ENCODE peak calls at places on chromosomes 6 and 20, in four cellular contexts. K is PC-9, D is right lobe of liver, M is upper lobe of left lung. A is an unnamed sample.

GRCh38 chr6:12479885-12480284 is 189.7 kb downstream of the EDN1 start:
- DNase-seq in K (no peak), D (no peak), M (no peak), A (no peak)

GRCh38 chr6:103854059-103854458 is 1005.7 kb downstream of the HACE1 start:
- DNase-seq in K (no peak), D (no peak), M (no peak), A (no peak)

GRCh38 chr20:58890454-58891075 is 38.0 kb downstream of the GNAS start:
- DNase-seq in K (no peak), D (peak), M (peak), A (peak)

GRCh38 chr6:79461205-79461604 is 76.0 kb downstream of the LCA5 start:
- DNase-seq in K (no peak), D (no peak), M (no peak), A (no peak)

GRCh38 chr6:170279977-170280688 is 10.7 kb downstream of the DLL1 start:
- DNase-seq in K (peak), D (no peak), M (peak), A (no peak)

GRCh38 chr6:3023663-3024483 is 24.2 kb downstream of the NQO2 start:
- DNase-seq in K (peak), D (peak), M (peak), A (peak)

GRCh38 chr20:52118696-52119095 is 72.9 kb downstream of the ZFP64 start:
- DNase-seq in K (no peak), D (no peak), M (no peak), A (no peak)

GRCh38 chr6:79646006-79646405 is 14.9 kb downstream of the SH3BGRL2 start:
- DNase-seq in K (no peak), D (no peak), M (no peak), A (no peak)

GRCh38 chr20:25356294-25356933 is 34.2 kb downstream of the ABHD12 start:
- DNase-seq in K (no peak), D (no peak), M (no peak), A (no peak)

GRCh38 chr6:151291145-151292055 is 51.6 kb downstream of the AKAP12 start:
- DNase-seq in K (no peak), D (no peak), M (no peak), A (no peak)

GRCh38 chr20:38177201-38177600 is 12.1 kb upstream of the TGM2 start:
- DNase-seq in K (no peak), D (no peak), M (no peak), A (no peak)

GRCh38 chr6:122995930-122996796 is at the start of gene CLVS2:
- DNase-seq in K (no peak), D (no peak), M (no peak), A (peak)

GRCh38 chr20:699811-700338 is 24.3 kb upstream of the SCRT2 start:
- DNase-seq in K (peak), D (peak), M (no peak), A (no peak)

GRCh38 chr20:8394308-8394945 is 262.4 kb downstream of the PLCB1 start:
- DNase-seq in K (no peak), D (no peak), M (no peak), A (no peak)

GRCh38 chr6:160455484-160456213 is 107.5 kb downstream of the SLC22A3 start:
- DNase-seq in K (no peak), D (peak), M (peak), A (peak)

GRCh38 chr6:16706029-16706428 is 55.2 kb downstream of the ATXN1 start:
- DNase-seq in K (no peak), D (no peak), M (no peak), A (no peak)

GRCh38 chr6:85679445-85680123 is 36.9 kb upstream of the SYNCRIP start:
- DNase-seq in K (no peak), D (no peak), M (no peak), A (no peak)

GRCh38 chr6:83119742-83120300 is 52.4 kb downstream of the DOP1A start:
- DNase-seq in K (no peak), D (no peak), M (no peak), A (peak)

GRCh38 chr20:11401988-11402387 is 515.7 kb upstream of the BTBD3 start:
- DNase-seq in K (no peak), D (no peak), M (no peak), A (no peak)

GRCh38 chr6:156778615-156779205 is 1.5 kb downstream of the ARID1B start:
- DNase-seq in K (no peak), D (peak), M (peak), A (no peak)

GRCh38 chr6:132020138-132020551 is 69.0 kb upstream of the CCN2 start:
- DNase-seq in K (peak), D (no peak), M (peak), A (no peak)

GRCh38 chr20:38893485-38894090 is 32.6 kb upstream of the FAM83D start:
- DNase-seq in K (no peak), D (peak), M (peak), A (peak)

GRCh38 chr6:71312089-71312488 is 23.5 kb downstream of the OGFRL1 start:
- DNase-seq in K (no peak), D (no peak), M (no peak), A (no peak)

GRCh38 chr6:13811627-13812358 is 2.6 kb downstream of the MCUR1 start:
- DNase-seq in K (no peak), D (peak), M (peak), A (no peak)

GRCh38 chr20:17735206-17735804 is 35.5 kb downstream of the BANF2 start:
- DNase-seq in K (no peak), D (no peak), M (no peak), A (peak)

GRCh38 chr6:118896339-118897136 is 2.6 kb downstream of the ASF1A start:
- DNase-seq in K (peak), D (no peak), M (no peak), A (peak)

GRCh38 chr6:63449714-63450113 is 122.6 kb upstream of the LOC128125822 start:
- DNase-seq in K (no peak), D (no peak), M (no peak), A (no peak)

GRCh38 chr6:18307006-18307405 is 42.7 kb upstream of the DEK start:
- DNase-seq in K (peak), D (no peak), M (no peak), A (peak)

GRCh38 chr20:3276400-3277015 is 37.5 kb upstream of the SLC4A11 start:
- DNase-seq in K (no peak), D (no peak), M (no peak), A (peak)

GRCh38 chr20:5191829-5192569 is 65.2 kb downstream of the CDS2 start:
- DNase-seq in K (peak), D (no peak), M (peak), A (peak)
- H3K27ac ChIP-seq in K (no peak), D (no peak), M (peak), A (peak)

GRCh38 chr20:36207602-36208001 is 28.7 kb upstream of the AAR2 start:
- DNase-seq in K (no peak), D (no peak), M (no peak), A (no peak)

GRCh38 chr20:36208257-36208656 is 28.0 kb upstream of the AAR2 start:
- DNase-seq in K (no peak), D (no peak), M (no peak), A (no peak)

GRCh38 chr20:36209921-36210320 is 26.4 kb upstream of the AAR2 start:
- DNase-seq in K (no peak), D (no peak), M (no peak), A (no peak)

GRCh38 chr20:36213362-36213761 is 22.9 kb upstream of the AAR2 start:
- DNase-seq in K (no peak), D (no peak), M (no peak), A (no peak)

DNA sequence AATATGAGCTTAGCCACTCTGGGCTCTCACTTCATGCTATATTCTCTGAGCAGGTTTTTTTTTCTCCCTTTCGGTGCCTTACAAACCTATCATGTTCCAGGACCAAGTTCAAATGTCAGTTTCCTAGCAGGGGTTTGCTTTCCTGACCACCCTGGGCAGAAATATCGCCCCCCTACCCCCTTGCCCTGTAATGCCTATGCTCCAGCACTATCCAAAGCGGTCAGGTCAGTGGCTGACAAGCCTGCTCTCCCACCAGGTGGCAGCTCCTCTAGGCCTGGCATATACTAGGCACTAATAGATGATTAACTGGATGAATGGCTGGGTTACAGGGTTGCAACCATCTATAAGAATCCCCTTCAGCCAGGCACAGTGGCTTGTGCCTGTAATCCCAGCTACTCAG is 25.7 kb upstream of the AAR2 start:
- DNase-seq in K (no peak), D (no peak), M (no peak), A (no peak)
- TF ChIP-seq CTCF in K (no peak), D (no peak), M (no peak), A (no peak)

GRCh38 chr20:32326507-32326851 is 31.7 kb upstream of the ASXL1 start:
- DNase-seq in K (no peak), D (no peak), M (no peak), A (no peak)
- H3K27ac ChIP-seq in K (peak), D (peak), M (peak), A (no peak)

GRCh38 chr20:1801551-1801950 is 93.7 kb upstream of the SIRPA start:
- DNase-seq in K (no peak), D (no peak), M (no peak), A (no peak)

GRCh38 chr20:1800180-1800579 is 95.0 kb upstream of the SIRPA start:
- DNase-seq in K (no peak), D (no peak), M (no peak), A (no peak)

GRCh38 chr20:1802385-1803215 is 92.6 kb upstream of the SIRPA start:
- DNase-seq in K (no peak), D (peak), M (peak), A (peak)

GRCh38 chr20:1798982-1799381 is 96.2 kb upstream of the SIRPA start:
- DNase-seq in K (no peak), D (no peak), M (no peak), A (no peak)

DNA sequence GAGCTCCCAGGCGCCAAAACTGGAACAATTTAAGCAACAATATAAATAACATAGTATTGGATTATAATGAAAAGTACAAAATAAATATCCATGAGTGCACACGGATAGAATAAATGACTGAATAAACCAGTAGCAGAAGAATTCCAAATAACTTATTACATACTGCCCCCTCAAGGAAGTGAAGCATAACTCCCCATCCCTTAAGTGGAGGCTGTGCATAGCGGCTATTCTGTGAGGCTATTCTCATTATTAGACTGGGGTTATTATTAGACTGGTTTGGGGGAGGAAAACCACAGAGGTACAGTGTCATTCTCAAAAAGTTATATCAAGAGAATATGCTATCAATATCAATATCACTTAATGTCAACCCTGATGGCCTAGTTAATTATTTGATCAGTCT is 94.4 kb upstream of the SIRPA start:
- DNase-seq in K (no peak), D (no peak), M (no peak), A (no peak)
- TF ChIP-seq CTCF in K (peak), D (peak), M (no peak), A (peak)

GRCh38 chr6:74578339-74578738 is 627.5 kb downstream of the COL12A1 start:
- DNase-seq in K (peak), D (no peak), M (no peak), A (no peak)
- H3K27ac ChIP-seq in K (peak), D (no peak), M (no peak), A (no peak)

GRCh38 chr6:143513410-143513809 is 1.9 kb upstream of the FUCA2 start:
- DNase-seq in K (no peak), D (no peak), M (peak), A (peak)
- TF ChIP-seq CTCF in K (peak), D (peak), M (no peak), A (no peak)

DNA sequence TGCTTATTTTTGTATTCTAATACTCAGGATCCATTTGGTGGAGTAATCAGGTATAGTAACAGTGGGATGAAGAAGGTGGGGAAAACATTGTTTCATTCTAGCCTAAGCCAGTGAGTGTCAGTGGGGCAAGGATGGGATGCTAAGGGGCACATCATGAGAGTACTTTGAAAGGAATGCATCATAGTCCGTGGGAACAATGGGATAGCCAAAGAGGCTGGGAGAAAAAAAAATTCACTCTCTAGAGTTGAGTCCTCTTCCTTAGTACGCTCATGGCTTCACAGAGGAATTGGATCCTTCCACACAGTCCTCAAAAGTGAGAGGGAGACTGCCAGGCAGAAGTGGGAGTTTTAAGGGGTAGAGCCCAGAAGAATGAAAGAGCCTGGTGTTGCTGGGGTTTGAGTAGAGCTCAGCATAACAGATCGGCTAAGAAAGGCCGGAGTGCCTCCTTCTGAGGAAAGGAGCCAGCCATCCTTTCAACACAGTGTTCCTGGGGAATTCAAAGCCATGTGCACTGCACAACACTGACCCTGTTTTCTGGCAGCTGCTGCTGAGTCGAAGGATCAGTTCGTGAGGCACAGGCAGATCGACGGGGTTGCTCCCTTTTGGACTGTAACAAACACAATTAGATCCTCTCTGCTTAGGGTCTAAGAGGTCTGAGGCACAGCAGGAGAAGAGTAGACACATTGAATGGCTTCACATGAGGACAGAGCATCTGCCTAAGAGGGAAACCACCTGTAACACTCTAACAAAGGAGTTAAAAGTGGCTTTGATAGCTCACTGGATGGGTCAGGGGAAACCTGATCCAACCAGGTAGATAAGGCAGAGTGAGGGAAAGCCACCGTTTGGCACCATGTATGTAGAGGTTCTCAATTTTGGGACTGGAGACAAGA is 61.2 kb downstream of the ELOVL5 start:
- DNase-seq in K (no peak), D (no peak), M (no peak), A (no peak)
- H3K27ac ChIP-seq in K (no peak), D (no peak), M (no peak), A (no peak)

GRCh38 chr20:64198347-64198746 is 34.1 kb downstream of the MYT1 start:
- DNase-seq in K (no peak), D (no peak), M (no peak), A (no peak)

GRCh38 chr20:64199395-64199794 is 35.1 kb downstream of the MYT1 start:
- DNase-seq in K (no peak), D (no peak), M (no peak), A (no peak)

GRCh38 chr20:64200740-64201139 is 36.5 kb downstream of the MYT1 start:
- DNase-seq in K (no peak), D (no peak), M (no peak), A (no peak)

GRCh38 chr20:64203037-64203777 is 39.0 kb downstream of the MYT1 start:
- DNase-seq in K (no peak), D (no peak), M (no peak), A (no peak)

DNA sequence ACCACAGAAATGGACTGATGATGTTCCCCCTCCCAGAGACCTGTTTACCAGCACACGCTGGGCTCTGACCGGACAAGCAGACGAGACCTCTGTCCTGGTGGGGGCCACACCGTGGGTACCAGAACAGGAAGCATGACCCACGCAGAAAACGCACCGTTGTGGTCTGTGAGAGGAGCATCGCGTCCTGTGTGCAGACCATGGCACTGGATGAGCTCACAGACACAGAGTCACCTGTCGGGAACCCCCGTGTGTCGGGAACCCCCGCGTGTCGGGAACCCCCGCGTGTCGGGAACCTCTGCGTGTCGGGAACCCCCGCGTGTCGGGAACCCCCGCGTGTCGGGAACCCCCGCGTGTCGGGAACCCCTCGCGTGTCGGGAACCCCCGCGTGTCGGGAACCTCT is 37.4 kb downstream of the MYT1 start:
- DNase-seq in K (no peak), D (no peak), M (no peak), A (no peak)
- TF ChIP-seq CTCF in K (no peak), D (no peak), M (no peak), A (no peak)

A was measured in RWPE1.